ENCODE peak calls at places on chromosomes 12 and 14, in nine cellular contexts. One of them, this sample, is unnamed.

GRCh38 chr12:49813131-49813530 is 15.1 kb downstream of the NCKAP5L start:
- DNase-seq in stimulated activated CD4-positive, alpha-beta T cell treated with anti-CD3 and anti-CD28 coated beads, Interleukin-1b, Interleukin-23, amount 100 ng/mL, for 48 hours: no peak
- DNase-seq in SK-MEL-5: no peak
- DNase-seq in suprapubic skin: no peak
- DNase-seq in SK-N-SH: no peak
- DNase-seq in psoas muscle: no peak
- DNase-seq in T-helper 1 cell: no peak
- DNase-seq in NCI-H510A treated with DMSO at 0.1 percent for 48 hours: no peak
- DNase-seq in Karpas-422: peak
- DNase-seq in this sample: no peak

GRCh38 chr12:51891843-51892242 is 3.9 kb downstream of the ANKRD33 start:
- DNase-seq in stimulated activated CD4-positive, alpha-beta T cell treated with anti-CD3 and anti-CD28 coated beads, Interleukin-1b, Interleukin-23, amount 100 ng/mL, for 48 hours: no peak
- DNase-seq in SK-MEL-5: peak
- DNase-seq in suprapubic skin: no peak
- DNase-seq in SK-N-SH: no peak
- DNase-seq in psoas muscle: no peak
- DNase-seq in T-helper 1 cell: no peak
- DNase-seq in NCI-H510A treated with DMSO at 0.1 percent for 48 hours: no peak
- DNase-seq in Karpas-422: peak
- DNase-seq in this sample: peak

GRCh38 chr12:106681210-106681609 is 93.3 kb upstream of the RIC8B start:
- DNase-seq in stimulated activated CD4-positive, alpha-beta T cell treated with anti-CD3 and anti-CD28 coated beads, Interleukin-1b, Interleukin-23, amount 100 ng/mL, for 48 hours: no peak
- DNase-seq in SK-MEL-5: no peak
- DNase-seq in suprapubic skin: no peak
- DNase-seq in SK-N-SH: no peak
- DNase-seq in psoas muscle: no peak
- DNase-seq in T-helper 1 cell: no peak
- DNase-seq in NCI-H510A treated with DMSO at 0.1 percent for 48 hours: no peak
- DNase-seq in Karpas-422: no peak
- DNase-seq in this sample: no peak

GRCh38 chr12:77761286-77761685 is 69.4 kb upstream of the NAV3 start:
- DNase-seq in stimulated activated CD4-positive, alpha-beta T cell treated with anti-CD3 and anti-CD28 coated beads, Interleukin-1b, Interleukin-23, amount 100 ng/mL, for 48 hours: no peak
- DNase-seq in SK-MEL-5: no peak
- DNase-seq in suprapubic skin: no peak
- DNase-seq in SK-N-SH: no peak
- DNase-seq in psoas muscle: no peak
- DNase-seq in T-helper 1 cell: no peak
- DNase-seq in NCI-H510A treated with DMSO at 0.1 percent for 48 hours: no peak
- DNase-seq in Karpas-422: no peak
- DNase-seq in this sample: no peak

GRCh38 chr12:131589231-131589902 is 121.5 kb upstream of the SFSWAP start:
- DNase-seq in stimulated activated CD4-positive, alpha-beta T cell treated with anti-CD3 and anti-CD28 coated beads, Interleukin-1b, Interleukin-23, amount 100 ng/mL, for 48 hours: no peak
- DNase-seq in SK-MEL-5: no peak
- DNase-seq in suprapubic skin: no peak
- DNase-seq in SK-N-SH: no peak
- DNase-seq in psoas muscle: no peak
- DNase-seq in T-helper 1 cell: no peak
- DNase-seq in NCI-H510A treated with DMSO at 0.1 percent for 48 hours: no peak
- DNase-seq in Karpas-422: no peak
- DNase-seq in this sample: no peak

GRCh38 chr12:131604146-131604844 is 106.6 kb upstream of the SFSWAP start:
- DNase-seq in stimulated activated CD4-positive, alpha-beta T cell treated with anti-CD3 and anti-CD28 coated beads, Interleukin-1b, Interleukin-23, amount 100 ng/mL, for 48 hours: peak
- DNase-seq in SK-MEL-5: no peak
- DNase-seq in suprapubic skin: no peak
- DNase-seq in SK-N-SH: no peak
- DNase-seq in psoas muscle: no peak
- DNase-seq in T-helper 1 cell: no peak
- DNase-seq in NCI-H510A treated with DMSO at 0.1 percent for 48 hours: no peak
- DNase-seq in Karpas-422: no peak
- DNase-seq in this sample: no peak

GRCh38 chr12:69330475-69331473 is 17.4 kb upstream of the LYZ start:
- DNase-seq in stimulated activated CD4-positive, alpha-beta T cell treated with anti-CD3 and anti-CD28 coated beads, Interleukin-1b, Interleukin-23, amount 100 ng/mL, for 48 hours: peak
- DNase-seq in SK-MEL-5: no peak
- DNase-seq in suprapubic skin: no peak
- DNase-seq in SK-N-SH: peak
- DNase-seq in psoas muscle: no peak
- DNase-seq in T-helper 1 cell: peak
- DNase-seq in NCI-H510A treated with DMSO at 0.1 percent for 48 hours: peak
- DNase-seq in Karpas-422: peak
- DNase-seq in this sample: no peak

GRCh38 chr14:85731198-85731597 is 201.3 kb downstream of the FLRT2 start:
- DNase-seq in stimulated activated CD4-positive, alpha-beta T cell treated with anti-CD3 and anti-CD28 coated beads, Interleukin-1b, Interleukin-23, amount 100 ng/mL, for 48 hours: no peak
- DNase-seq in SK-MEL-5: no peak
- DNase-seq in suprapubic skin: no peak
- DNase-seq in SK-N-SH: no peak
- DNase-seq in psoas muscle: peak
- DNase-seq in T-helper 1 cell: no peak
- DNase-seq in NCI-H510A treated with DMSO at 0.1 percent for 48 hours: no peak
- DNase-seq in Karpas-422: no peak
- DNase-seq in this sample: no peak

GRCh38 chr12:40921563-40922163 is 229.4 kb downstream of the CNTN1 start:
- DNase-seq in stimulated activated CD4-positive, alpha-beta T cell treated with anti-CD3 and anti-CD28 coated beads, Interleukin-1b, Interleukin-23, amount 100 ng/mL, for 48 hours: no peak
- DNase-seq in SK-MEL-5: peak
- DNase-seq in suprapubic skin: no peak
- DNase-seq in SK-N-SH: no peak
- DNase-seq in psoas muscle: no peak
- DNase-seq in T-helper 1 cell: no peak
- DNase-seq in NCI-H510A treated with DMSO at 0.1 percent for 48 hours: peak
- DNase-seq in Karpas-422: peak
- DNase-seq in this sample: peak

GRCh38 chr14:63800083-63800482 is 52.7 kb upstream of the SYNE2 start:
- DNase-seq in stimulated activated CD4-positive, alpha-beta T cell treated with anti-CD3 and anti-CD28 coated beads, Interleukin-1b, Interleukin-23, amount 100 ng/mL, for 48 hours: no peak
- DNase-seq in SK-MEL-5: no peak
- DNase-seq in suprapubic skin: no peak
- DNase-seq in SK-N-SH: no peak
- DNase-seq in psoas muscle: no peak
- DNase-seq in T-helper 1 cell: no peak
- DNase-seq in NCI-H510A treated with DMSO at 0.1 percent for 48 hours: no peak
- DNase-seq in Karpas-422: no peak
- DNase-seq in this sample: no peak

GRCh38 chr12:27635349-27635972 is 60.8 kb upstream of the REP15 start:
- DNase-seq in stimulated activated CD4-positive, alpha-beta T cell treated with anti-CD3 and anti-CD28 coated beads, Interleukin-1b, Interleukin-23, amount 100 ng/mL, for 48 hours: no peak
- DNase-seq in SK-MEL-5: peak
- DNase-seq in suprapubic skin: no peak
- DNase-seq in SK-N-SH: peak
- DNase-seq in psoas muscle: no peak
- DNase-seq in T-helper 1 cell: no peak
- DNase-seq in NCI-H510A treated with DMSO at 0.1 percent for 48 hours: peak
- DNase-seq in Karpas-422: peak
- DNase-seq in this sample: peak

GRCh38 chr14:21092147-21093011 is 6.1 kb downstream of the ZNF219 start:
- DNase-seq in stimulated activated CD4-positive, alpha-beta T cell treated with anti-CD3 and anti-CD28 coated beads, Interleukin-1b, Interleukin-23, amount 100 ng/mL, for 48 hours: peak
- DNase-seq in SK-MEL-5: peak
- DNase-seq in suprapubic skin: peak
- DNase-seq in SK-N-SH: peak
- DNase-seq in psoas muscle: peak
- DNase-seq in T-helper 1 cell: peak
- DNase-seq in NCI-H510A treated with DMSO at 0.1 percent for 48 hours: no peak
- DNase-seq in Karpas-422: peak
- DNase-seq in this sample: peak